ENCODE peak calls at places on chromosomes 4 and X, in nine cellular contexts. W is HTR-8/SVneo, K is choroid plexus epithelial cell, Q is NCI-H345, I is brain microvascular endothelial cell, R is kidney glomerular epithelial cell, J is EL, P is globus pallidus, H is astrocyte of the spinal cord. N is an unnamed sample.

GRCh38 chr4:7291372-7292135 is 99.2 kb downstream of the SORCS2 start:
- DNase-seq in Q (no peak), K (peak; percentile 16), R (no peak), I (peak; percentile 33), W (no peak), J (peak; percentile 71), H (no peak), P (peak; percentile 78), N (peak; percentile 79)

GRCh38 chr4:77360451-77360850 is 203.4 kb downstream of the CCNG2 start:
- DNase-seq in H (no peak), J (no peak), I (no peak), R (no peak), P (no peak), Q (peak; percentile 73), W (no peak), K (no peak), N (no peak)

GRCh38 chrX:21438792-21439191 is 64.6 kb downstream of the CNKSR2 start:
- DNase-seq in Q (no peak), H (no peak), R (no peak), K (no peak), J (no peak), I (no peak), W (no peak), P (peak; percentile 13), N (no peak)

GRCh38 chrX:38260231-38260630 is 39.6 kb upstream of the SRPX start:
- DNase-seq in Q (peak; percentile 0), I (peak; percentile 14), R (no peak), J (peak; percentile 28), W (peak; percentile 9), H (peak; percentile 15), P (no peak), K (peak; percentile 53), N (no peak)

GRCh38 chr4:57039345-57039744 is 60.6 kb downstream of the POLR2B start:
- DNase-seq in Q (no peak), R (no peak), H (no peak), J (peak; percentile 40), W (no peak), K (peak; percentile 54), I (no peak), P (no peak), N (no peak)

GRCh38 chr4:47071863-47072441 is 40.6 kb downstream of the GABRB1 start:
- DNase-seq in P (no peak), K (peak; percentile 57), R (peak; percentile 65), J (peak; percentile 63), I (no peak), W (peak; percentile 15), Q (no peak), H (peak; percentile 84), N (no peak)

GRCh38 chrX:25034889-25035288 is 19.1 kb upstream of the ARX start:
- DNase-seq in Q (no peak), W (no peak), I (peak; percentile 24), K (peak; percentile 61), R (no peak), H (no peak), J (peak; percentile 40), P (no peak), N (no peak)

GRCh38 chrX:13026877-13027652 is 17.4 kb downstream of the FAM9C start:
- DNase-seq in K (no peak), J (no peak), Q (no peak), I (no peak), W (no peak), H (no peak), R (no peak), P (no peak), N (no peak)

GRCh38 chrX:55142206-55142918 is 53.5 kb downstream of the PAGE2 start:
- DNase-seq in W (no peak), H (no peak), Q (no peak), R (peak; percentile 65), P (no peak), I (no peak), J (no peak), K (no peak), N (no peak)

GRCh38 chr4:26757751-26758150 is 102.9 kb upstream of the STIM2 start:
- DNase-seq in W (no peak), K (no peak), Q (no peak), R (no peak), H (no peak), J (no peak), I (no peak), P (no peak), N (no peak)

GRCh38 chr4:176340871-176341685 is 21.3 kb downstream of the SPCS3 start:
- DNase-seq in R (no peak), K (peak; percentile 75), H (peak; percentile 69), I (peak; percentile 22), Q (peak; percentile 1), P (peak; percentile 55), J (peak; percentile 60), W (peak; percentile 43), N (peak; percentile 27)

GRCh38 chrX:11781734-11782370 is 23.8 kb downstream of the MSL3 start:
- DNase-seq in K (no peak), Q (no peak), I (no peak), H (no peak), W (no peak), P (no peak), R (no peak), J (no peak), N (no peak)

GRCh38 chrX:10507181-10507580 is 113.2 kb downstream of the MID1 start:
- DNase-seq in I (no peak), J (peak; percentile 13), H (peak; percentile 59), K (peak; percentile 38), Q (no peak), R (no peak), P (no peak), W (no peak), N (peak; percentile 78)

N was measured in foreskin melanocyte.